ENCODE peak calls at places on chromosomes 12 and 14, in ten cellular contexts. P, C, L, T, Z, J, G, W, B and A are unnamed samples.

GRCh38 chr12:65099182-65099581 is 21.9 kb downstream of the WIF1 start:
- DNase-seq in C (no peak), G (no peak), Z (no peak), W (no peak), P (no peak), J (no peak), B (no peak), T (no peak), L (no peak), A (no peak)

GRCh38 chr12:69189378-69189978 is 49.9 kb upstream of the CPSF6 start:
- DNase-seq in P (no peak), J (no peak), L (no peak), W (no peak), T (no peak), C (no peak), Z (no peak), B (no peak), G (no peak), A (no peak)

GRCh38 chr14:99258341-99258781 is 13.6 kb downstream of the BCL11B start:
- DNase-seq in L (no peak), B (no peak), Z (no peak), C (no peak), P (no peak), T (no peak), J (peak; percentile 35), W (no peak), G (no peak), A (no peak)

GRCh38 chr12:83826112-83826511 is 1086.5 kb downstream of the SLC6A15 start:
- DNase-seq in L (peak; percentile 84), T (no peak), B (no peak), W (peak; percentile 8), J (no peak), P (peak; percentile 3), Z (peak; percentile 37), C (peak; percentile 4), G (no peak), A (no peak)

GRCh38 chr12:68040450-68041075 is 51.3 kb downstream of the IFNG-AS1 start:
- DNase-seq in L (peak; percentile 69), C (peak; percentile 53), G (peak; percentile 41), B (peak; percentile 81), P (peak; percentile 33), T (peak; percentile 75), J (peak; percentile 91), W (peak; percentile 79), Z (peak; percentile 55), A (no peak)

GRCh38 chr14:49879683-49880204 is 13.1 kb upstream of the ARF6 start:
- DNase-seq in B (peak; percentile 51), L (peak; percentile 87), W (peak; percentile 71), C (peak; percentile 64), G (no peak), J (peak; percentile 44), T (no peak), Z (no peak), P (no peak), A (no peak)

GRCh38 chr12:48936379-48936979 is 11.2 kb upstream of the FKBP11 start:
- DNase-seq in W (peak; percentile 39), C (peak; percentile 40), B (peak; percentile 32), G (peak; percentile 24), Z (peak; percentile 89), J (peak; percentile 41), T (peak; percentile 73), L (peak; percentile 86), P (peak; percentile 26), A (peak; percentile 62)

GRCh38 chr12:124231980-124232653 is 62.8 kb upstream of the RFLNA start:
- DNase-seq in T (peak; percentile 16), Z (no peak), C (no peak), J (peak; percentile 22), G (no peak), P (no peak), B (peak; percentile 75), W (no peak), L (no peak), A (no peak)

GRCh38 chr14:66009104-66009503 is 477.1 kb upstream of the CCDC196 start:
- DNase-seq in T (no peak), W (peak; percentile 61), B (no peak), Z (no peak), C (no peak), G (no peak), P (peak; percentile 69), J (no peak), L (no peak), A (no peak)